ENCODE peak calls at places on chromosomes 5 and 9, in five cellular contexts. F is PC-9, L is body of pancreas, H is HL-60, C is colonic mucosa. W is an unnamed sample.

GRCh38 chr5:142810081-142810480 is 39.9 kb downstream of the ARHGAP26 start:
- DNase-seq in F (no peak), L (no peak), H (no peak), C (no peak), W (no peak)

GRCh38 chr9:77856615-77857014 is 175.0 kb downstream of the GNAQ start:
- DNase-seq in F (no peak), L (no peak), H (no peak), C (no peak), W (no peak)

GRCh38 chr9:68974901-68975300 is 39.0 kb downstream of the PRKACG start:
- DNase-seq in F (no peak), L (no peak), H (no peak), C (no peak), W (no peak)

GRCh38 chr5:43981556-43981955 is 378.6 kb downstream of the NNT start:
- DNase-seq in F (no peak), L (no peak), H (no peak), C (no peak), W (no peak)

GRCh38 chr5:85823462-85824426 is 794.0 kb upstream of the COX7C start:
- DNase-seq in F (no peak), L (no peak), H (no peak), C (no peak), W (no peak)

GRCh38 chr5:64838803-64839202 is 70.1 kb downstream of the CWC27 start:
- DNase-seq in F (no peak), L (no peak), H (no peak), C (no peak), W (no peak)

GRCh38 chr9:93574900-93575705 is 1.3 kb upstream of the PHF2 start:
- DNase-seq in F (no peak), L (no peak), H (no peak), C (no peak), W (no peak)

GRCh38 chr5:10324519-10325370 is 17.0 kb upstream of the CMBL start:
- DNase-seq in F (no peak), L (no peak), H (peak; percentile 49), C (peak; percentile 10), W (no peak)

GRCh38 chr5:14174235-14174636 is 31.1 kb downstream of the TRIO start:
- DNase-seq in F (no peak), L (no peak), H (peak; percentile 69), C (no peak), W (no peak)

GRCh38 chr9:128818839-128819715 is 777 bp downstream of the ENDOG start:
- DNase-seq in F (no peak), L (peak; percentile 51), H (peak; percentile 46), C (peak; percentile 36), W (peak; percentile 40)

GRCh38 chr5:144469106-144469505 is 298.4 kb downstream of the KCTD16 start:
- DNase-seq in F (no peak), L (no peak), H (no peak), C (no peak), W (no peak)

GRCh38 chr5:140317859-140318258 is 15.0 kb upstream of the PFDN1 start:
- DNase-seq in F (no peak), L (no peak), H (no peak), C (no peak), W (no peak)

GRCh38 chr9:105103776-105104175 is 140.7 kb upstream of the SLC44A1 start:
- DNase-seq in F (no peak), L (no peak), H (no peak), C (no peak), W (no peak)

GRCh38 chr9:121708768-121709488 is 57.5 kb downstream of the DAB2IP start:
- DNase-seq in F (no peak), L (no peak), H (no peak), C (no peak), W (peak; percentile 42)

GRCh38 chr9:98488578-98489312 is 220.0 kb downstream of the GABBR2 start:
- DNase-seq in F (peak; percentile 63), L (no peak), H (no peak), C (no peak), W (no peak)

GRCh38 chr5:95822038-95822407 is 503 bp downstream of the GLRX start:
- DNase-seq in F (no peak), L (peak; percentile 36), H (no peak), C (peak; percentile 74), W (peak; percentile 64)

GRCh38 chr5:76690704-76691469 is 25.0 kb upstream of the F2R start:
- DNase-seq in F (no peak), L (no peak), H (no peak), C (peak; percentile 46), W (no peak)

GRCh38 chr5:102713682-102714231 is 41.3 kb upstream of the PAM start:
- DNase-seq in F (no peak), L (no peak), H (no peak), C (no peak), W (no peak)

GRCh38 chr5:120769291-120769872 is 305.3 kb downstream of the PRR16 start:
- DNase-seq in F (no peak), L (no peak), H (no peak), C (no peak), W (no peak)

GRCh38 chr5:133343196-133343595 is 269.1 kb downstream of the FSTL4 start:
- DNase-seq in F (no peak), L (no peak), H (no peak), C (no peak), W (no peak)

GRCh38 chr9:83066771-83067170 is 3.8 kb upstream of the RASEF start:
- DNase-seq in F (no peak), L (no peak), H (no peak), C (no peak), W (no peak)

GRCh38 chr5:15707631-15708030 is 207.7 kb downstream of the FBXL7 start:
- DNase-seq in F (no peak), L (no peak), H (no peak), C (no peak), W (no peak)

GRCh38 chr9:17398351-17398750 is 180.5 kb upstream of the SH3GL2 start:
- DNase-seq in F (no peak), L (no peak), H (no peak), C (no peak), W (no peak)

GRCh38 chr9:80615964-80616363 is 1044.2 kb downstream of the TLE4 start:
- DNase-seq in F (no peak), L (no peak), H (no peak), C (no peak), W (no peak)

GRCh38 chr5:52063186-52063585 is 679.9 kb downstream of the ISL1 start:
- DNase-seq in F (no peak), L (no peak), H (no peak), C (no peak), W (no peak)

GRCh38 chr9:33180526-33181184 is 13.5 kb upstream of the B4GALT1 start:
- DNase-seq in F (no peak), L (no peak), H (no peak), C (no peak), W (no peak)

GRCh38 chr5:181069767-181070491 is 29.9 kb downstream of the BTNL9 start:
- DNase-seq in F (no peak), L (no peak), H (no peak), C (no peak), W (no peak)

GRCh38 chr5:52684056-52684455 is 103.7 kb upstream of the ITGA1 start:
- DNase-seq in F (no peak), L (no peak), H (no peak), C (no peak), W (no peak)

GRCh38 chr5:136084698-136085097 is 47.9 kb upstream of the SMAD5 start:
- DNase-seq in F (no peak), L (peak; percentile 77), H (no peak), C (no peak), W (no peak)

GRCh38 chr9:100598641-100599145 is 20.8 kb downstream of the CAVIN4 start:
- DNase-seq in F (peak; percentile 94), L (peak; percentile 88), H (peak; percentile 73), C (peak; percentile 91), W (no peak)

GRCh38 chr9:36729902-36730301 is 157.2 kb downstream of the MELK start:
- DNase-seq in F (no peak), L (no peak), H (no peak), C (no peak), W (no peak)

GRCh38 chr5:91293131-91293530 is 90.0 kb downstream of the ARRDC3 start:
- DNase-seq in F (peak; percentile 35), L (no peak), H (peak; percentile 42), C (no peak), W (no peak)

GRCh38 chr5:91291628-91292569 is 91.2 kb downstream of the ARRDC3 start:
- DNase-seq in F (no peak), L (no peak), H (no peak), C (no peak), W (no peak)

GRCh38 chr5:91301459-91301858 is 81.7 kb downstream of the ARRDC3 start:
- DNase-seq in F (no peak), L (no peak), H (no peak), C (no peak), W (no peak)

GRCh38 chr5:91297994-91298393 is 85.1 kb downstream of the ARRDC3 start:
- DNase-seq in F (no peak), L (no peak), H (no peak), C (no peak), W (no peak)

GRCh38 chr5:91296691-91297143 is 86.4 kb downstream of the ARRDC3 start:
- DNase-seq in F (peak; percentile 84), L (no peak), H (no peak), C (no peak), W (no peak)
- H3K27ac ChIP-seq in F (peak overlapping the region; percentile 94), L (no peak overlapping the region), H (no peak overlapping the region), C (no peak overlapping the region), W (no peak overlapping the region)

GRCh38 chr9:127549771-127550170 is 62.3 kb upstream of the STXBP1 start:
- DNase-seq in F (no peak), L (no peak), H (no peak), C (no peak), W (no peak)
- H3K27ac ChIP-seq in F (no peak overlapping the region), L (peak overlapping the region; percentile 28), H (no peak overlapping the region), C (no peak overlapping the region), W (no peak overlapping the region)

GRCh38 chr9:109471994-109472393 is 26.1 kb downstream of the PTPN3 start:
- DNase-seq in F (no peak), L (no peak), H (no peak), C (no peak), W (no peak)

GRCh38 chr9:109475526-109475925 is 22.6 kb downstream of the PTPN3 start:
- DNase-seq in F (no peak), L (no peak), H (no peak), C (no peak), W (no peak)

GRCh38 chr9:109474944-109475343 is 23.2 kb downstream of the PTPN3 start:
- DNase-seq in F (no peak), L (no peak), H (no peak), C (no peak), W (no peak)

GRCh38 chr9:109473329-109473728 is 24.8 kb downstream of the PTPN3 start:
- DNase-seq in F (no peak), L (no peak), H (no peak), C (no peak), W (no peak)

GRCh38 chr9:109474170-109474569 is 23.9 kb downstream of the PTPN3 start:
- DNase-seq in F (no peak), L (no peak), H (no peak), C (no peak), W (no peak)
- H3K27ac ChIP-seq in F (peak overlapping the region; percentile 99), L (peak overlapping the region; percentile 3), H (no peak overlapping the region), C (no peak overlapping the region), W (no peak overlapping the region)

DNA sequence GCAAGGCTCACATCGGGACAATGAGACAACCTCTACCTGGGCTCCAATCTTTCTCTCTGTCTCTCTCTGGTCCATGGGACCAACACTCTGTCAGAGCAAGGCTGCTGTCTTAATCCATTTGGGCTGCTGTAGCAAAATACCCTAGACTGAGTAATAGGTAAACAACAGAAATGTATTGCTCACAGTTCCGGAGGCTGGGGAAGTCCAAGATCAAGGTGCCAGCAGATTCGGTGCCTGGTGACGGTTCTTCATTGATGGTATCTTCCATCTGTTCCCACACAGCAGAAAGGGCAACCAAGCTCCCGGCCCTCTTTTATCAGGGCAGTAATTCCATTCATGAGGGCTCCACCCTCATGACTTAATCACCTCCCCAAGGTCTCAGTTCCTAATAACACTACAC is 61.3 kb upstream of the SPOCK1 start:
- DNase-seq in F (no peak), L (no peak), H (no peak), C (no peak), W (no peak)
- H3K27ac ChIP-seq in F (no peak overlapping the region), L (no peak overlapping the region), H (no peak overlapping the region), C (no peak overlapping the region), W (no peak overlapping the region)